ENCODE peak calls at places on chromosomes 3 and 15, in ten cellular contexts. J is NCI-H460; P is stimulated activated CD4-positive, alpha-beta T cell treated with anti-CD3 and anti-CD28 coated beads, TNF-alpha, amount 100 ng/mL, for 4 hours; D is glutamatergic neuron; R is ELR; O is retina; U is A673; A is SK-N-SH; H is ELF-1; Y is neuronal stem cell. I is an unnamed sample.
A peak's percentile ranks its signal among the peaks of the same experiment; 100 is the strongest.

GRCh38 chr15:99143655-99144610 is 39.1 kb downstream of the SYNM start:
- DNase-seq in P (no peak), Y (no peak), U (no peak), H (no peak), R (no peak), O (peak; percentile 20), A (no peak), D (no peak), J (no peak), I (no peak)

GRCh38 chr3:190617185-190617584 is 103.3 kb downstream of the IL1RAP start:
- DNase-seq in P (no peak), O (no peak), U (no peak), H (no peak), D (no peak), R (peak; percentile 2), Y (peak; percentile 20), J (no peak), A (no peak), I (no peak)

GRCh38 chr15:64141798-64142512 is 9.6 kb upstream of the SNX22 start:
- DNase-seq in P (no peak), A (no peak), R (no peak), D (no peak), O (no peak), J (no peak), H (no peak), Y (no peak), U (no peak), I (no peak)

GRCh38 chr3:108661699-108662098 is 72.2 kb downstream of the DZIP3 start:
- DNase-seq in Y (no peak), J (no peak), R (no peak), D (no peak), O (no peak), H (no peak), U (no peak), P (no peak), A (no peak), I (no peak)

GRCh38 chr3:177694316-177694715 is 497.0 kb upstream of the TBL1XR1 start:
- DNase-seq in Y (no peak), P (no peak), R (no peak), U (peak; percentile 74), A (no peak), D (no peak), H (no peak), O (no peak), J (no peak), I (no peak)

GRCh38 chr3:76107935-76108570 is 322.7 kb upstream of the ZNF717 start:
- DNase-seq in H (no peak), D (no peak), P (no peak), U (peak; percentile 28), A (peak; percentile 48), O (no peak), R (peak; percentile 59), Y (no peak), J (peak; percentile 1), I (no peak)

GRCh38 chr3:109922898-109923297 is 585.6 kb upstream of the DPPA4 start:
- DNase-seq in Y (no peak), A (no peak), R (no peak), P (no peak), J (no peak), H (no peak), U (no peak), O (no peak), D (no peak), I (no peak)

GRCh38 chr15:73284073-73284472 is 84.7 kb downstream of the HCN4 start:
- DNase-seq in H (no peak), Y (no peak), O (no peak), A (peak; percentile 56), J (no peak), R (peak; percentile 53), P (no peak), U (peak; percentile 21), D (no peak), I (no peak)

GRCh38 chr3:50210510-50211367 is 5.7 kb downstream of the SLC38A3 start:
- DNase-seq in Y (no peak), A (no peak), J (no peak), U (no peak), P (no peak), R (no peak), D (no peak), H (peak; percentile 72), O (no peak), I (no peak)

GRCh38 chr15:57259511-57260143 is 116.7 kb upstream of the CGNL1 start:
- DNase-seq in U (peak; percentile 83), R (no peak), P (no peak), A (peak; percentile 12), D (peak; percentile 38), O (peak; percentile 70), H (peak; percentile 77), Y (peak; percentile 58), J (no peak), I (no peak)

GRCh38 chr3:30675006-30675405 is 68.6 kb downstream of the TGFBR2 start:
- DNase-seq in O (no peak), Y (no peak), D (no peak), H (no peak), R (no peak), A (no peak), U (no peak), J (no peak), P (no peak), I (no peak)

GRCh38 chr3:140910860-140911259 is 30.8 kb upstream of the SLC25A36 start:
- DNase-seq in U (peak; percentile 44), H (peak; percentile 39), A (peak; percentile 22), P (no peak), R (peak; percentile 38), O (peak; percentile 44), D (peak; percentile 24), Y (peak; percentile 43), J (no peak), I (peak; percentile 16)

GRCh38 chr15:74867562-74868458 is 5.4 kb downstream of the SCAMP2 start:
- DNase-seq in O (no peak), P (no peak), Y (no peak), D (no peak), R (no peak), J (no peak), H (no peak), A (no peak), U (peak; percentile 35), I (no peak)

GRCh38 chr15:78620021-78620838 is 566 bp downstream of the CHRNA3 start:
- DNase-seq in P (no peak), R (no peak), D (peak; percentile 80), J (no peak), O (peak; percentile 84), Y (peak; percentile 48), U (peak; percentile 40), H (peak; percentile 76), A (peak; percentile 86), I (no peak)

GRCh38 chr15:68262514-68263356 is 14.8 kb upstream of the FEM1B start:
- DNase-seq in J (no peak), H (no peak), R (no peak), O (no peak), A (no peak), Y (no peak), P (no peak), U (no peak), D (no peak), I (no peak)

GRCh38 chr15:96325579-96326331 is 4.7 kb upstream of the NR2F2 start:
- DNase-seq in Y (no peak), J (no peak), D (no peak), O (peak; percentile 59), P (no peak), R (peak; percentile 61), H (peak; percentile 61), U (peak; percentile 56), A (no peak), I (no peak)

GRCh38 chr3:152260026-152260425 is 8.7 kb upstream of the MBNL1 start:
- DNase-seq in D (no peak), O (no peak), J (no peak), R (no peak), H (no peak), P (no peak), A (no peak), U (no peak), Y (no peak), I (no peak)

GRCh38 chr3:86175593-86175992 is 815.4 kb downstream of the VGLL3 start:
- DNase-seq in H (peak; percentile 47), J (no peak), D (no peak), Y (no peak), R (no peak), U (no peak), P (no peak), A (no peak), O (no peak), I (no peak)

GRCh38 chr3:57910988-57911387 is 97.2 kb upstream of the FLNB start:
- DNase-seq in O (no peak), J (peak; percentile 8), A (peak; percentile 22), R (peak; percentile 57), Y (no peak), U (peak; percentile 5), H (no peak), D (no peak), P (no peak), I (no peak)

GRCh38 chr3:42557849-42558248 is 23.9 kb downstream of the SEC22C start:
- DNase-seq in O (no peak), D (no peak), R (peak; percentile 23), P (no peak), A (no peak), J (no peak), Y (no peak), U (no peak), H (peak; percentile 15), I (no peak)

GRCh38 chr15:99984491-99985243 is 251.4 kb upstream of the LYSMD4 start:
- DNase-seq in D (no peak), U (no peak), R (no peak), J (no peak), P (no peak), O (no peak), A (no peak), Y (no peak), H (no peak), I (no peak)

I was measured in head of caudate nucleus.